ENCODE peak calls at places on chromosome X, in four cellular contexts. A, Z, O and M are unnamed samples.

GRCh38 chrX:84710611-84711010 is 208.4 kb upstream of the HDX start:
- DNase-seq in O (no peak), Z (no peak), A (no peak), M (no peak)

GRCh38 chrX:10509397-10509796 is 111.0 kb downstream of the MID1 start:
- DNase-seq in O (no peak), A (no peak), Z (no peak), M (no peak)

GRCh38 chrX:21683910-21684309 is 25.8 kb upstream of the KLHL34 start:
- DNase-seq in Z (no peak), O (peak), A (no peak), M (no peak)

GRCh38 chrX:39972340-39972739 is 125.4 kb downstream of the BCOR start:
- DNase-seq in A (no peak), Z (no peak), O (peak), M (no peak)

GRCh38 chrX:9656277-9656676 is 109.4 kb downstream of the GPR143 start:
- DNase-seq in Z (no peak), O (no peak), A (no peak), M (no peak)

GRCh38 chrX:73850124-73851013 is 287.4 kb downstream of the CHIC1 start:
- DNase-seq in Z (no peak), O (peak), A (no peak), M (no peak)

GRCh38 chrX:40773809-40774208 is 38.5 kb upstream of the MED14 start:
- DNase-seq in A (no peak), O (peak), Z (no peak), M (no peak)

GRCh38 chrX:41148553-41148952 is 63.3 kb downstream of the USP9X start:
- DNase-seq in A (no peak), O (peak), Z (no peak), M (no peak)

GRCh38 chrX:45771560-45772340 is 571.1 kb upstream of the DIPK2B start:
- DNase-seq in A (no peak), Z (no peak), O (peak), M (no peak)

GRCh38 chrX:19990225-19990518 is 689 bp downstream of the BCLAF3 start:
- DNase-seq in Z (peak), O (peak), A (no peak), M (no peak)

GRCh38 chrX:87299563-87300160 is 217.9 kb upstream of the KLHL4 start:
- DNase-seq in A (no peak), Z (no peak), O (peak), M (no peak)

GRCh38 chrX:45784590-45784989 is 583.9 kb upstream of the DIPK2B start:
- DNase-seq in Z (no peak), A (no peak), O (no peak), M (no peak)

GRCh38 chrX:12162420-12162819 is 24.1 kb downstream of the FRMPD4 start:
- DNase-seq in A (no peak), Z (no peak), O (peak), M (no peak)

GRCh38 chrX:151982217-151982616 is 7.7 kb upstream of the GABRE start:
- DNase-seq in Z (no peak), A (no peak), O (peak), M (no peak)

GRCh38 chrX:41145920-41146608 is 60.8 kb downstream of the USP9X start:
- DNase-seq in Z (no peak), A (no peak), O (peak), M (no peak)

GRCh38 chrX:107445146-107445545 is 4.3 kb upstream of the FRMPD3 start:
- DNase-seq in A (no peak), Z (no peak), O (no peak), M (no peak)

GRCh38 chrX:153739754-153740486 is 15.3 kb downstream of the ABCD1 start:
- DNase-seq in O (no peak), Z (no peak), A (no peak), M (no peak)

GRCh38 chrX:30992381-30992904 is 79.4 kb downstream of the FTHL17 start:
- DNase-seq in Z (no peak), A (no peak), O (no peak), M (no peak)

GRCh38 chrX:148672526-148672925 is 172.1 kb downstream of the AFF2 start:
- DNase-seq in A (no peak), Z (no peak), O (peak), M (no peak)

GRCh38 chrX:31449975-31450374 is 378.1 kb upstream of the FTHL17 start:
- DNase-seq in O (peak), Z (no peak), A (no peak), M (no peak)

GRCh38 chrX:130245441-130245840 is 23.3 kb downstream of the ZNF280C start:
- DNase-seq in O (peak), A (no peak), Z (no peak), M (no peak)

GRCh38 chrX:75181721-75182120 is 25.6 kb upstream of the ABCB7 start:
- DNase-seq in A (no peak), Z (no peak), O (peak), M (no peak)

GRCh38 chrX:18828832-18829404 is 121.5 kb downstream of the PPEF1 start:
- DNase-seq in Z (no peak), A (no peak), O (no peak), M (no peak)

GRCh38 chrX:133171962-133172708 is 46.0 kb downstream of the TFDP3 start:
- DNase-seq in O (no peak), Z (no peak), A (no peak), M (no peak)

GRCh38 chrX:125998432-125998831 is 167.7 kb downstream of the DCAF12L2 start:
- DNase-seq in A (no peak), O (no peak), Z (no peak), M (no peak)

GRCh38 chrX:123833387-123833786 is 26.5 kb upstream of the XIAP start:
- DNase-seq in A (peak), O (no peak), Z (peak), M (peak)

GRCh38 chrX:65528705-65529340 is 5.8 kb downstream of the LAS1L start:
- DNase-seq in Z (peak), A (no peak), O (peak), M (no peak)

GRCh38 chrX:103488332-103488731 is 31.0 kb downstream of the RAB40A start:
- DNase-seq in Z (no peak), O (no peak), A (no peak), M (no peak)

GRCh38 chrX:19739683-19740082 is 147.7 kb downstream of the SH3KBP1 start:
- DNase-seq in O (peak), A (no peak), Z (peak), M (peak)

GRCh38 chrX:37785569-37785968 is 5.7 kb downstream of the CYBB start:
- DNase-seq in A (no peak), O (no peak), Z (no peak), M (no peak)

GRCh38 chrX:50458483-50458882 is 12.1 kb downstream of the DGKK start:
- DNase-seq in Z (no peak), O (no peak), A (no peak), M (no peak)

GRCh38 chrX:118216488-118216887 is 99.9 kb upstream of the KLHL13 start:
- DNase-seq in Z (no peak), A (no peak), O (no peak), M (no peak)